ENCODE peak calls at places on chromosomes 11 and 22, in four cellular contexts. I is lung, S is transverse colon, Y is fibroblast of pulmonary artery. Z is an unnamed sample.

GRCh38 chr11:65639623-65640482 is 2.0 kb downstream of the SIPA1 start:
- DNase-seq in Y (no peak), S (peak; percentile 67), I (no peak), Z (no peak)

GRCh38 chr11:34789196-34789834 is 126.9 kb downstream of the APIP start:
- DNase-seq in Y (no peak), S (no peak), I (no peak), Z (no peak)

GRCh38 chr11:115611343-115611742 is 107.1 kb upstream of the CADM1 start:
- DNase-seq in Y (no peak), I (no peak), S (no peak), Z (no peak)

GRCh38 chr11:18802381-18803257 is 11.0 kb upstream of the PTPN5 start:
- DNase-seq in I (peak; percentile 36), Y (peak; percentile 86), S (peak; percentile 32), Z (peak; percentile 89)

GRCh38 chr22:48866906-48867597 is 960.6 kb downstream of the BRD1 start:
- DNase-seq in Y (no peak), S (no peak), I (no peak), Z (no peak)

GRCh38 chr11:75547617-75548054 is 14.4 kb upstream of the SERPINH1 start:
- DNase-seq in I (peak; percentile 72), Y (peak; percentile 77), S (peak; percentile 72), Z (peak; percentile 82)

GRCh38 chr11:113331436-113331835 is 17.1 kb downstream of the TTC12 start:
- DNase-seq in I (no peak), Y (no peak), S (no peak), Z (no peak)

GRCh38 chr11:64870176-64870892 is 8.1 kb downstream of the EHD1 start:
- DNase-seq in I (no peak), S (peak; percentile 36), Y (peak; percentile 69), Z (peak; percentile 74)

GRCh38 chr11:38159038-38159437 is 1561.0 kb upstream of the RAG2 start:
- DNase-seq in Y (no peak), S (no peak), I (no peak), Z (no peak)

GRCh38 chr11:85750646-85751045 is 60.3 kb downstream of the SYTL2 start:
- DNase-seq in S (no peak), I (no peak), Y (no peak), Z (no peak)

GRCh38 chr11:27012254-27012921 is 18.5 kb downstream of the FIBIN start:
- DNase-seq in S (peak; percentile 14), I (no peak), Y (peak; percentile 79), Z (peak; percentile 85)

GRCh38 chr22:29385305-29385704 is 3.1 kb downstream of the AP1B1 start:
- DNase-seq in S (no peak), Y (no peak), I (no peak), Z (no peak)

GRCh38 chr22:25235547-25236290 is 16.3 kb downstream of the CRYBB2 start:
- DNase-seq in I (peak; percentile 71), S (peak; percentile 78), Y (peak; percentile 84), Z (peak; percentile 80)

GRCh38 chr11:94049351-94049750 is 28.2 kb downstream of the HEPHL1 start:
- DNase-seq in S (no peak), Y (no peak), I (no peak), Z (no peak)

GRCh38 chr22:20652130-20652529 is 121.8 kb upstream of the SERPIND1 start:
- DNase-seq in I (peak; percentile 6), Y (no peak), S (no peak), Z (no peak)

GRCh38 chr11:4154503-4154902 is 59.9 kb downstream of the RRM1 start:
- DNase-seq in Y (no peak), I (no peak), S (no peak), Z (no peak)

GRCh38 chr11:130652671-130653335 is 204.4 kb downstream of the ADAMTS15 start:
- DNase-seq in I (peak; percentile 80), Y (peak; percentile 99), S (peak; percentile 46), Z (peak; percentile 98)

GRCh38 chr11:73271936-73272679 is at the start of gene P2RY6:
- DNase-seq in I (no peak), Y (peak; percentile 36), S (peak; percentile 50), Z (peak; percentile 37)

GRCh38 chr22:45966320-45966891 is 10.6 kb downstream of the WNT7B start:
- DNase-seq in Y (no peak), I (peak; percentile 51), S (no peak), Z (no peak)

GRCh38 chr22:23781065-23781464 is 5.7 kb upstream of the SMARCB1 start:
- DNase-seq in Y (no peak), S (no peak), I (no peak), Z (no peak)

GRCh38 chr22:22395230-22395629 is 113.3 kb downstream of the ZNF280B start:
- DNase-seq in Y (no peak), I (no peak), S (no peak), Z (no peak)

GRCh38 chr11:69149646-69150045 is 6.1 kb upstream of the SMIM38 start:
- DNase-seq in Y (no peak), I (no peak), S (no peak), Z (no peak)

GRCh38 chr11:94988748-94989147 is 15.2 kb downstream of the KDM4D start:
- DNase-seq in I (no peak), S (no peak), Y (no peak), Z (no peak)

GRCh38 chr11:99814738-99815137 is 794.0 kb downstream of the CNTN5 start:
- DNase-seq in I (no peak), S (no peak), Y (no peak), Z (peak; percentile 3)

GRCh38 chr11:78350101-78350645 is 67.4 kb downstream of the GAB2 start:
- DNase-seq in S (peak; percentile 19), I (no peak), Y (peak; percentile 65), Z (peak; percentile 54)

GRCh38 chr11:123590296-123590912 is 64.0 kb downstream of the SCN3B start:
- DNase-seq in Y (peak; percentile 65), S (peak; percentile 66), I (no peak), Z (peak; percentile 39)

GRCh38 chr22:32994046-32994827 is 63.9 kb downstream of the SYN3 start:
- DNase-seq in Y (no peak), I (no peak), S (no peak), Z (no peak)

GRCh38 chr11:35746356-35747153 is 84.0 kb downstream of the TRIM44 start:
- DNase-seq in S (no peak), Y (no peak), I (no peak), Z (peak; percentile 64)

GRCh38 chr11:70270877-70271634 is 566 bp downstream of the PPFIA1 start:
- DNase-seq in Y (peak; percentile 73), S (peak; percentile 50), I (peak; percentile 29), Z (peak; percentile 58)

GRCh38 chr22:24146791-24147353 is 34.4 kb upstream of the SUSD2 start:
- DNase-seq in Y (peak; percentile 82), I (no peak), S (peak; percentile 42), Z (peak; percentile 79)

GRCh38 chr11:21911046-21911445 is 281.8 kb upstream of the ANO5 start:
- DNase-seq in I (no peak), S (no peak), Y (no peak), Z (no peak)

GRCh38 chr11:8807544-8808225 is 103.3 kb upstream of the AKIP1 start:
- DNase-seq in Y (peak; percentile 83), S (peak; percentile 61), I (no peak), Z (peak; percentile 42)

GRCh38 chr11:75654314-75654713 is 14.5 kb downstream of the MAP6 start:
- DNase-seq in Y (peak; percentile 27), I (no peak), S (no peak), Z (peak; percentile 19)

GRCh38 chr11:10716122-10716521 is 22.6 kb upstream of the IRAG1 start:
- DNase-seq in Y (peak; percentile 9), I (no peak), S (no peak), Z (peak; percentile 71)

GRCh38 chr22:47192651-47193437 is 430.4 kb downstream of the TBC1D22A start:
- DNase-seq in Y (no peak), S (peak; percentile 84), I (no peak), Z (no peak)

GRCh38 chr11:112016088-112016764 is 9.0 kb upstream of the DLAT start:
- DNase-seq in S (no peak), I (no peak), Y (peak; percentile 48), Z (peak; percentile 54)

DNA sequence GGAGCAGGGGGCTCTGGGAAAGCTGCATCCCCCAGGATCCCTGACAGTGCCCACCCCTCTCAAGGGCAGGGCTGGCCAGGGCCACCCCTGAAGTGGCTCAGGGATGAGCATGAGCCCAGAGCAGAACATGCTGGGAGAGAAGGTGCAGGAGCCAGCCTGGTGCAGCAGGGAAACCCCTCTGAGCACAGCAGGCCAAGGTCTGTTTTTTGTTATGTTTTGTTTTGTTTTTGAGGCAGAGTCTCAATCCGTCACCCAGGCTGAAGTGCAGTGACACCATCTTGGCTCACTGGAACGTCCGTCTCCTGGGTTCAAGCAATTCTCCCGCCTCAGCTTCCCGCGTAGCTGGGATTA is 792 bp upstream of the SBF1 start:
- DNase-seq in S (no peak), I (no peak), Y (no peak), Z (no peak)
- H3K4me3 ChIP-seq in S (peak overlapping the region; percentile 91), I (no peak overlapping the region), Y (no peak overlapping the region), Z (no peak overlapping the region)

GRCh38 chr11:47656284-47656915 is 14.0 kb upstream of the MTCH2 start:
- DNase-seq in I (no peak), Y (no peak), S (no peak), Z (no peak)
- H3K4me3 ChIP-seq in I (no peak overlapping the region), Y (no peak overlapping the region), S (no peak overlapping the region), Z (no peak overlapping the region)

GRCh38 chr11:30329150-30329940 is 6.4 kb downstream of the ARL14EP start:
- DNase-seq in I (no peak), S (no peak), Y (no peak), Z (no peak)
- H3K4me3 ChIP-seq in I (no peak overlapping the region), S (no peak overlapping the region), Y (no peak overlapping the region), Z (no peak overlapping the region)

DNA sequence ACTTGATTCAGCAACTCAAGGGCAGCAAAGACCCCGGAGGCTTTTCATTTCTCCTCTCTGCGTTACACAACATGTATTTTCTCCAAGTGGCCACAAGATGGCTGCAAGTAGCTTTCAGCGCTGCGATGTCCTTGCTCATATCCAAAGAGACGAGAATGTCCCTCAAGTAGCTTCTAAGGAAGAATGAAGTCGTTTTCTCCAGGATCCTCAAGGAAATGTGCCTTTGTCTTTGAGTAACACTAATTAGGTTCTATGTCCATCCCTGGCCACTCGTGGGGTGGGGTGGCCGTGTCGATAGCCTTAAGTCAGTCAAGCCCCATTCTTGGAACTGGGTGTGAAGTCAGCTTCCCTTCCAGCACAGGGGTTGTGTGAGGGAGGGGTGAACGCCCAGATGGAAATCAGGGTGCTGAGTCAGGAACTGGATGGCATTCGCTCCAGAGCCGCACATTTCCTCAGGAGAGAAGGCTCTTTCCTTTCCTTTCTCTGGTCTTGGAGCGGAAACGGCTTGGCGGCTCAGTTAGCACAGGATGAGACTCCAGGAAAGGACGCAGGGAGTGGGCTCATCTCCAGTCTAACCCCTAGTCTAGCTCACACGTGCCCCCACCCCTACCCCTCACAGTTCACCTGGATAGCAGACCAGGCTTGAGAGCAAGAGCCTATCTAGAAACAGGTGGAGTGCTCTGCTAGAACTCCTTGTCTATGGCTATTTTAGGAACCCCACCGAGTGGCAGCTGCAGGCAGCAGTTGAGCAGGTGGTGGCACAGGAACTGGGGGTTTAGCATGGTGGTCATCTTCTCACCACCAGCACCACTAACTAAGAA is 44.3 kb downstream of the NNMT start:
- DNase-seq in S (peak; percentile 37), Y (peak; percentile 87), I (no peak), Z (peak; percentile 87)
- H3K4me3 ChIP-seq in S (no peak overlapping the region), Y (peak overlapping the region; percentile 4), I (no peak overlapping the region), Z (no peak overlapping the region)